ENCODE peak calls at places on chromosome 3, in six cellular contexts. One of them, this sample, is unnamed.

GRCh38 chr3:112751564-112751963 is 95.1 kb downstream of the CD200R1L start:
- DNase-seq in ovary: no peak
- DNase-seq in breast epithelium: no peak
- DNase-seq in kidney: no peak
- DNase-seq in heart right ventricle: no peak
- DNase-seq in stomach: no peak
- DNase-seq in this sample: no peak

GRCh38 chr3:65729553-65729952 is 309.2 kb downstream of the MAGI1 start:
- DNase-seq in ovary: peak
- DNase-seq in breast epithelium: no peak
- DNase-seq in kidney: no peak
- DNase-seq in heart right ventricle: peak
- DNase-seq in stomach: no peak
- DNase-seq in this sample: no peak

GRCh38 chr3:5426094-5426883 is 238.8 kb downstream of the EDEM1 start:
- DNase-seq in ovary: peak
- DNase-seq in breast epithelium: peak
- DNase-seq in kidney: peak
- DNase-seq in heart right ventricle: peak
- DNase-seq in stomach: peak
- DNase-seq in this sample: peak

GRCh38 chr3:35680866-35681650 is 41.7 kb downstream of the ARPP21 start:
- DNase-seq in ovary: no peak
- DNase-seq in breast epithelium: no peak
- DNase-seq in kidney: no peak
- DNase-seq in heart right ventricle: no peak
- DNase-seq in stomach: no peak
- DNase-seq in this sample: no peak

GRCh38 chr3:198046120-198046857 is 86.3 kb downstream of the LMLN start:
- DNase-seq in ovary: no peak
- DNase-seq in breast epithelium: no peak
- DNase-seq in kidney: no peak
- DNase-seq in heart right ventricle: no peak
- DNase-seq in stomach: no peak
- DNase-seq in this sample: no peak

GRCh38 chr3:51141573-51141972 is 243.5 kb upstream of the MANF start:
- DNase-seq in ovary: no peak
- DNase-seq in breast epithelium: no peak
- DNase-seq in kidney: no peak
- DNase-seq in heart right ventricle: no peak
- DNase-seq in stomach: no peak
- DNase-seq in this sample: no peak

GRCh38 chr3:147381610-147382009 is 24.7 kb downstream of the ZIC4 start:
- DNase-seq in ovary: no peak
- DNase-seq in breast epithelium: no peak
- DNase-seq in kidney: no peak
- DNase-seq in heart right ventricle: no peak
- DNase-seq in stomach: no peak
- DNase-seq in this sample: no peak

GRCh38 chr3:16468114-16469098 is 45.1 kb downstream of the RFTN1 start:
- DNase-seq in ovary: no peak
- DNase-seq in breast epithelium: no peak
- DNase-seq in kidney: no peak
- DNase-seq in heart right ventricle: peak
- DNase-seq in stomach: no peak
- DNase-seq in this sample: no peak

GRCh38 chr3:136209921-136210320 is 13.8 kb upstream of the MSL2 start:
- DNase-seq in ovary: no peak
- DNase-seq in breast epithelium: no peak
- DNase-seq in kidney: no peak
- DNase-seq in heart right ventricle: no peak
- DNase-seq in stomach: no peak
- DNase-seq in this sample: no peak

DNA sequence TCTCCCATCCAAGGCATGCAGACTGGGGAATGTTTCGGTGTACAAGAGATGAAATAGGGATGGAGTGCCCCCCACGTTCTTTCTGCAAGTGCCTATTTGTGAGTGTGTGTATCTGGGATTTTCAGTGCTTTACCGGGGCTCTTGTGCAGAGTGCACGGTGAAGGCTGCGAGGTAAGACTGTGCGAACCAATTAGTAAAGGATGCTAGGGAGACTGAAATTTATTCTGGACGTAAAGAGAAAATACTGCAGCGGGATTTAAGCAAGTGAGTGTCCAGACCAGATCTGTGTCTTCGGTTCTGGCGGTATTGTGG is 340 bp upstream of the MAGEF1 start:
- DNase-seq in ovary: no peak
- DNase-seq in breast epithelium: no peak
- DNase-seq in kidney: no peak
- DNase-seq in heart right ventricle: no peak
- DNase-seq in stomach: no peak
- DNase-seq in this sample: no peak
- H3K27ac ChIP-seq in ovary: peak
- H3K27ac ChIP-seq in breast epithelium: peak
- H3K27ac ChIP-seq in kidney: peak
- H3K27ac ChIP-seq in heart right ventricle: peak
- H3K27ac ChIP-seq in stomach: peak
- H3K27ac ChIP-seq in this sample: peak

GRCh38 chr3:186465508-186465907 is 78.7 kb downstream of the CRYGS start:
- DNase-seq in ovary: no peak
- DNase-seq in breast epithelium: no peak
- DNase-seq in kidney: no peak
- DNase-seq in heart right ventricle: no peak
- DNase-seq in stomach: no peak
- DNase-seq in this sample: no peak

GRCh38 chr3:186467969-186468368 is 76.2 kb downstream of the CRYGS start:
- DNase-seq in ovary: no peak
- DNase-seq in breast epithelium: no peak
- DNase-seq in kidney: no peak
- DNase-seq in heart right ventricle: no peak
- DNase-seq in stomach: no peak
- DNase-seq in this sample: no peak

GRCh38 chr3:186461141-186461540 is 83.0 kb downstream of the CRYGS start:
- DNase-seq in ovary: no peak
- DNase-seq in breast epithelium: no peak
- DNase-seq in kidney: no peak
- DNase-seq in heart right ventricle: no peak
- DNase-seq in stomach: no peak
- DNase-seq in this sample: no peak

GRCh38 chr3:186466391-186466974 is 77.7 kb downstream of the CRYGS start:
- DNase-seq in ovary: no peak
- DNase-seq in breast epithelium: no peak
- DNase-seq in kidney: no peak
- DNase-seq in heart right ventricle: no peak
- DNase-seq in stomach: no peak
- DNase-seq in this sample: no peak

DNA sequence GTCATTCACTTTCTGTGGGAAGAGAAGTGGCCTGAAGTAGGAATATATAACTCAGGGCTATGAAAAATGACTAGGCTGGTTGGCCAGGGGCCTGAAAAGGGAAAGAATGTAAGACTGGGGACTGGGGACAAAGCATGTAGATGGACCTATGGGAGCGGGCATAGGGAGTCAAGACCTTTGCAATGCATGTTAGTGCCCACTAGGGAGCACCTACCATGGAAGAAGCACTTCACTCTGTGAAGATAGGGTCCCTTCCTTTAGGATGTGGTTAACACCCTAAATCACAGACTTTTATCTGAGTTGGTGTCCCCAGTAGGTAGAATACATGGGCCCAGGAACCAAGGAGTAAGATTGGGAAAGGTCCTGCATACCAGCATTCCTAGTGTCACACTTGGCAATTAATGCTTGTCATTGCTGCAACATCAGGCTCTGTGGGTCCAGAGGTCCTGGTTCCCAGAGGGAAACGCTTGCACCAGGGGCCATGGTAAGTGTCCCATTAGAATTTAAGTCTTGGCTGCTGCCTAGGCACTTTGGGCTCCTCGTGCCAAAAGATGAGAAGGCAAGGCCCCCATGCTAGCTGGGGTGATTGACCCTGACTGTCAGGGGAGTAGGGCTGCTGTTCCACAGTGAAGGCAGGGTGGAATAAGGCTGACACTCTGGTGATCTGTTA is 79.6 kb downstream of the CRYGS start:
- DNase-seq in ovary: no peak
- DNase-seq in breast epithelium: no peak
- DNase-seq in kidney: no peak
- DNase-seq in heart right ventricle: no peak
- DNase-seq in stomach: no peak
- DNase-seq in this sample: no peak
- TF ChIP-seq CTCF in ovary: no peak
- TF ChIP-seq CTCF in breast epithelium: no peak
- TF ChIP-seq CTCF in kidney: no peak
- TF ChIP-seq CTCF in heart right ventricle: peak
- TF ChIP-seq CTCF in stomach: no peak
- TF ChIP-seq CTCF in this sample: no peak

GRCh38 chr3:36905545-36905944 is 39.3 kb downstream of the TRANK1 start:
- DNase-seq in ovary: no peak
- DNase-seq in breast epithelium: no peak
- DNase-seq in kidney: no peak
- DNase-seq in heart right ventricle: no peak
- DNase-seq in stomach: no peak
- DNase-seq in this sample: no peak
- H3K27ac ChIP-seq in ovary: no peak
- H3K27ac ChIP-seq in breast epithelium: no peak
- H3K27ac ChIP-seq in kidney: no peak
- H3K27ac ChIP-seq in heart right ventricle: no peak
- H3K27ac ChIP-seq in stomach: no peak
- H3K27ac ChIP-seq in this sample: no peak

GRCh38 chr3:100709840-100710235 is 544 bp downstream of the TFG start:
- DNase-seq in ovary: peak
- DNase-seq in breast epithelium: no peak
- DNase-seq in kidney: peak
- DNase-seq in heart right ventricle: peak
- DNase-seq in stomach: no peak
- DNase-seq in this sample: no peak

GRCh38 chr3:100706365-100706764 is 2.9 kb upstream of the TFG start:
- DNase-seq in ovary: no peak
- DNase-seq in breast epithelium: no peak
- DNase-seq in kidney: no peak
- DNase-seq in heart right ventricle: no peak
- DNase-seq in stomach: no peak
- DNase-seq in this sample: no peak

GRCh38 chr3:100708989-100709839 is at the start of gene TFG:
- DNase-seq in ovary: peak
- DNase-seq in breast epithelium: peak
- DNase-seq in kidney: peak
- DNase-seq in heart right ventricle: peak
- DNase-seq in stomach: peak
- DNase-seq in this sample: peak

GRCh38 chr3:100708644-100708988 is 678 bp upstream of the TFG start:
- DNase-seq in ovary: no peak
- DNase-seq in breast epithelium: no peak
- DNase-seq in kidney: no peak
- DNase-seq in heart right ventricle: no peak
- DNase-seq in stomach: no peak
- DNase-seq in this sample: no peak

GRCh38 chr3:100710355-100711198 is 1.3 kb downstream of the TFG start:
- DNase-seq in ovary: no peak
- DNase-seq in breast epithelium: no peak
- DNase-seq in kidney: no peak
- DNase-seq in heart right ventricle: peak
- DNase-seq in stomach: peak
- DNase-seq in this sample: peak
- TF ChIP-seq CTCF in ovary: no peak
- TF ChIP-seq CTCF in breast epithelium: no peak
- TF ChIP-seq CTCF in kidney: no peak
- TF ChIP-seq CTCF in heart right ventricle: no peak
- TF ChIP-seq CTCF in stomach: no peak
- TF ChIP-seq CTCF in this sample: peak

DNA sequence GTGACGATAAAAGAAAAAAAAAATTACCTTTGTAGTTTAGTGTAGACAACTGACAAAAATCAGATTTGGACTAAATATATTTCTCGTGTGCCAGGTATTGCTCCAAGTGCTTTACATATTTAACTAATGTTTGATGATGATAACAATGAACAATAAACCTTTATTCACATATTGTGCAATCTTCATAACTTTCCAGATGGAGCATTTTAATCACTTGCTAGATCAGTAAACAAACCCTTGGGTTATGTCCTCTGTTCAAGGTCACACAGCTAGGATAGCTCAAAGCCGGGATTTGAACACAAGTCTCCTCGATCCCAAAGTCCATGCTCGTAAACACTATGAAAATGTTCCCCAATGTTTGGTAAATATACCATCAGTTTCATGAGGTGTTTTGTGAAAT is 14.5 kb downstream of the NCEH1 start:
- DNase-seq in ovary: no peak
- DNase-seq in breast epithelium: no peak
- DNase-seq in kidney: no peak
- DNase-seq in heart right ventricle: no peak
- DNase-seq in stomach: no peak
- DNase-seq in this sample: no peak
- H3K27ac ChIP-seq in ovary: no peak
- H3K27ac ChIP-seq in breast epithelium: no peak
- H3K27ac ChIP-seq in kidney: no peak
- H3K27ac ChIP-seq in heart right ventricle: no peak
- H3K27ac ChIP-seq in stomach: peak
- H3K27ac ChIP-seq in this sample: no peak

DNA sequence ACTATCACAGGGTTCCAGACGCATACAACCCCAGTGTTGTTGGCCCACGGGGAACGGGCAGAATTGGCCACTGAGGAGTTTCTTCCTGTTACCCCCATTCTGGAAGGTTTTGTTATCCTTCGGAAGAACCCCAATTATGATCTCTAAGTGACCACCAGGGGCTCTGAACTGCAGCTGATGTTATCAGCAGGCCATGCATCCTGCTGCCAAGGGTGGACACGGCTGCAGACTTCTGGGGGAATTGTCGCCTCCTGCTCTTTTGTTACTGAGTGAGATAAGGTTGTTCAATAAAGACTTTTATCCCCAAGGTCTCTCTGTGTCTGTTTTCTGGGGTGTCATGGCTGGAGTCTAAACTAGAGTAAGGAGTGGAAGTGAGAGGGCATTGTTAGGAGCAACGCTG is 5.7 kb upstream of the EIF4G1 start:
- DNase-seq in ovary: no peak
- DNase-seq in breast epithelium: no peak
- DNase-seq in kidney: no peak
- DNase-seq in heart right ventricle: no peak
- DNase-seq in stomach: no peak
- DNase-seq in this sample: no peak
- TF ChIP-seq CTCF in ovary: no peak
- TF ChIP-seq CTCF in breast epithelium: no peak
- TF ChIP-seq CTCF in kidney: no peak
- TF ChIP-seq CTCF in heart right ventricle: no peak
- TF ChIP-seq CTCF in stomach: no peak
- TF ChIP-seq CTCF in this sample: no peak

DNA sequence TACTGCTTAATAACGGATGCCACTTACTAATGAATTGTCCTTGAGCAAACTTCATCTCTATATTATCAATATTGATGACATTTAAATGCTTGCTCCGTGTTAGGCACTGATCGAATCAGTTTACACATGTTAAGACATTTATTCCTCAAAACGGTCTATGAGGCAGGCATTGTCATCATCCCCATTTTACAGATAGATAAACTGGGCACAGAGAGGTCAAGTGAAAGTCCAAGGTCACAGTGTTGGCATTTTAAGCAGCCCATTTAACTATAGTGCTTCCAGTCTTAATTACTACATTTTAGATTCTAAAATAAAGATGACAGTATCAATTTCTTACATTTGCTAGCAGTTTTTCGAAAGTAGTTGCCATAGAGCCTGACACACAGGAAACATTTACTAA is 966 bp upstream of the ABI3BP start:
- DNase-seq in ovary: no peak
- DNase-seq in breast epithelium: no peak
- DNase-seq in kidney: no peak
- DNase-seq in heart right ventricle: no peak
- DNase-seq in stomach: no peak
- DNase-seq in this sample: no peak
- H3K27ac ChIP-seq in ovary: no peak
- H3K27ac ChIP-seq in breast epithelium: peak
- H3K27ac ChIP-seq in kidney: no peak
- H3K27ac ChIP-seq in heart right ventricle: no peak
- H3K27ac ChIP-seq in stomach: no peak
- H3K27ac ChIP-seq in this sample: no peak